ENCODE peak calls at places on chromosome 21, in six cellular contexts. D is fibroblast of lung; X is hepatocyte; K is CD4-positive, alpha-beta T cell; V is ascending aorta; I is WTC11. Y is an unnamed sample.
A peak's percentile ranks its signal among the peaks of the same experiment; 100 is the strongest.

GRCh38 chr21:35408401-35408800 is 359.3 kb upstream of the RUNX1 start:
- DNase-seq in I (no peak), D (peak; percentile 53), X (no peak), V (no peak), K (no peak), Y (no peak)

GRCh38 chr21:19553930-19554615 is 1150.5 kb upstream of the TMPRSS15 start:
- DNase-seq in I (no peak), V (no peak), D (no peak), X (no peak), K (no peak), Y (no peak)

GRCh38 chr21:46661211-46661625 is 25.7 kb downstream of the PRMT2 start:
- DNase-seq in V (no peak), K (peak; percentile 21), D (peak; percentile 80), X (peak; percentile 69), I (peak; percentile 74), Y (no peak)

GRCh38 chr21:36548866-36549265 is 68.9 kb upstream of the CLDN14 start:
- DNase-seq in D (no peak), K (no peak), X (no peak), V (no peak), I (no peak), Y (no peak)

GRCh38 chr21:25626752-25627151 is 12.3 kb upstream of the JAM2 start:
- DNase-seq in D (no peak), X (peak; percentile 22), V (no peak), I (no peak), K (no peak), Y (no peak)

GRCh38 chr21:45975017-45975595 is 6.5 kb upstream of the COL6A1 start:
- DNase-seq in I (peak; percentile 56), D (peak; percentile 63), X (peak; percentile 74), K (no peak), V (no peak), Y (no peak)

GRCh38 chr21:17794631-17795030 is 24.5 kb downstream of the C21orf91 start:
- DNase-seq in D (no peak), V (no peak), X (no peak), K (no peak), I (no peak), Y (no peak)

GRCh38 chr21:38440746-38441145 is 57.5 kb downstream of the ERG start:
- DNase-seq in D (peak; percentile 97), K (no peak), I (no peak), V (no peak), X (peak; percentile 42), Y (no peak)

GRCh38 chr21:17390575-17390974 is 122.3 kb upstream of the CXADR start:
- DNase-seq in D (no peak), K (no peak), X (no peak), V (no peak), I (no peak), Y (no peak)

GRCh38 chr21:39599191-39599966 is 13.4 kb upstream of the B3GALT5 start:
- DNase-seq in D (no peak), I (no peak), K (no peak), V (no peak), X (no peak), Y (no peak)

GRCh38 chr21:31957631-31958030 is 84.8 kb downstream of the HUNK start:
- DNase-seq in I (no peak), X (no peak), D (no peak), V (no peak), K (no peak), Y (no peak)

GRCh38 chr21:31948681-31949080 is 75.9 kb downstream of the HUNK start:
- DNase-seq in I (no peak), K (no peak), V (no peak), X (peak; percentile 58), D (no peak), Y (no peak)

GRCh38 chr21:31952828-31953227 is 80.0 kb downstream of the HUNK start:
- DNase-seq in K (no peak), V (no peak), I (no peak), X (no peak), D (no peak), Y (no peak)
- TF ChIP-seq CTCF in K (no peak), V (no peak), I (no peak), X (no peak), D (no peak), Y (no peak)

DNA sequence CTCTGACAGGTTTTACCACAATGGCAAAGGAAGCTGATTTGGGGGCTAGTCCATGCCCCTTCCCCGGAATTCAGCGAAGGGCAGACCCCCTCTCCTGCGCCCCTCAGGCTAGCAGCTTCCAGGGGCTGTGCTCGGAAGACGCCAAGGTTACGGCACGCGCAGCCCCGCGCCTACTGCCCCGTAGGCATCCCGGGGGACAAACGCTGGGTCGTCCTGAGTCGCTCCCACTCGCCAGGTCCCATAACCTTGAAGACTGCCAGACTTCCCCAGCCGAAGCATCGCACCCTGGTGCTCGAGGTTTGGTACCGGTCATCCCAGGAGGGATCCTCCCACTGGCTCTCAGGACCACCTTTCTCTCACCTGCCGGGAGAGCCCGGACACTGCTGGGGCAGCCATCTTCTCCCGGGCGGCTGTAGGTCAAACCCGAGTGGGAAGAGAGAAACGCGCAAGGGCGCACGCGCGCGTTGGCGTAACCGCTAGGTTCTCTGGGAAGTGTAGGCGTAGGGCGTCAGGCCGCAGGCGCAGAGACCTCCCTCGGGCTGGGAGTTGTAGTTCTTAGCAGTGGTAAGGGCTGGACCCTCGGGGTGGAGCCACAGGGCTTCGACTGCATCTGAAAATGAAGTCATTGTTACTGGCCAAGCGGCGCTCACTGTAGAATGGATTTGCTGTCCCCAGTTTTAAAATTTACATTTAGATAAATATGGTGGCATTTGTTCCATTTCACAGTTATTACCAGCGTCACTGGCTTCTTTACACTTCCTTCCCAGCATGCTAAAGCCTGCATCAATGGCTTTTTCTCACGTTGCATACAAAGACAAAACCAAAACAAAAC is at the start of gene ATP5PO:
- DNase-seq in I (peak; percentile 96), V (peak; percentile 90), X (peak; percentile 99), K (peak; percentile 94), D (peak; percentile 97), Y (peak; percentile 83)
- TF ChIP-seq CTCF in I (no peak), V (no peak), X (no peak), K (no peak), D (no peak), Y (peak; percentile 31)

GRCh38 chr21:41501919-41502318 is 6.0 kb downstream of the TMPRSS2 start:
- DNase-seq in V (no peak), K (no peak), D (peak; percentile 20), I (no peak), X (no peak), Y (no peak)
- TF ChIP-seq CTCF in V (no peak), K (no peak), D (no peak), I (no peak), X (no peak), Y (no peak)

GRCh38 chr21:44752701-44753235 is 41.4 kb upstream of the TSPEAR start:
- DNase-seq in X (peak; percentile 40), K (no peak), I (peak; percentile 5), D (no peak), V (no peak), Y (no peak)

GRCh38 chr21:44757731-44758130 is 43.9 kb downstream of the UBE2G2 start:
- DNase-seq in D (no peak), V (no peak), K (no peak), I (peak; percentile 5), X (no peak), Y (no peak)

GRCh38 chr21:44753357-44753756 is 42.0 kb upstream of the TSPEAR start:
- DNase-seq in V (no peak), D (no peak), K (no peak), I (peak; percentile 8), X (no peak), Y (no peak)

GRCh38 chr21:44756416-44757185 is 45.0 kb downstream of the UBE2G2 start:
- DNase-seq in K (no peak), D (no peak), I (peak; percentile 5), X (no peak), V (no peak), Y (no peak)

DNA sequence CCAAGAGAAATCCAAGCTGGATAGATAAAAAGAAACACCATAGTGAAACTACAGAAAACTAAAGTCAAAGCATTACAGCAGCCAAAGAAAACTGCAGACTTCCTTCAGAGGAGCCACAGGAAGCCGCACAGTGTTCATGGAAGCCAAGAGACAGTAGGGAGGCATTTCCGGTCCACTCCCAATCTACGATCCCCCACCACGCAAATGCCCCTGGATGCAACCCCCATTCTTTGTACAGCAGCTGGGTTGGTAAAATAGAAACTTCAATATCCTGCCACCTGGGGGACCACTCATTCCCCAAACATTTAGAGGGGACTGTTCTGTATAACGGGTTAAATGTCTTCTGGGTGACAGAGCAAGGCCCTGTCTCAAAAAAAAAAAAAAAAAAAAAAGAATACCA is 43.9 kb upstream of the TSPEAR start:
- DNase-seq in V (no peak), D (no peak), K (no peak), X (no peak), I (no peak), Y (no peak)
- TF ChIP-seq CTCF in V (no peak), D (peak; percentile 23), K (no peak), X (no peak), I (no peak), Y (no peak)

GRCh38 chr21:26759731-26760130 is 85.5 kb downstream of the ADAMTS1 start:
- DNase-seq in K (no peak), X (no peak), V (no peak), D (no peak), I (no peak), Y (no peak)

GRCh38 chr21:26754853-26755252 is 90.4 kb downstream of the ADAMTS1 start:
- DNase-seq in I (no peak), V (no peak), D (no peak), K (no peak), X (no peak), Y (no peak)

GRCh38 chr21:26761174-26761915 is 83.9 kb downstream of the ADAMTS1 start:
- DNase-seq in V (no peak), K (no peak), X (no peak), D (no peak), I (no peak), Y (no peak)

GRCh38 chr21:26756491-26757159 is 88.6 kb downstream of the ADAMTS1 start:
- DNase-seq in I (no peak), D (peak; percentile 81), V (no peak), K (no peak), X (no peak), Y (no peak)

DNA sequence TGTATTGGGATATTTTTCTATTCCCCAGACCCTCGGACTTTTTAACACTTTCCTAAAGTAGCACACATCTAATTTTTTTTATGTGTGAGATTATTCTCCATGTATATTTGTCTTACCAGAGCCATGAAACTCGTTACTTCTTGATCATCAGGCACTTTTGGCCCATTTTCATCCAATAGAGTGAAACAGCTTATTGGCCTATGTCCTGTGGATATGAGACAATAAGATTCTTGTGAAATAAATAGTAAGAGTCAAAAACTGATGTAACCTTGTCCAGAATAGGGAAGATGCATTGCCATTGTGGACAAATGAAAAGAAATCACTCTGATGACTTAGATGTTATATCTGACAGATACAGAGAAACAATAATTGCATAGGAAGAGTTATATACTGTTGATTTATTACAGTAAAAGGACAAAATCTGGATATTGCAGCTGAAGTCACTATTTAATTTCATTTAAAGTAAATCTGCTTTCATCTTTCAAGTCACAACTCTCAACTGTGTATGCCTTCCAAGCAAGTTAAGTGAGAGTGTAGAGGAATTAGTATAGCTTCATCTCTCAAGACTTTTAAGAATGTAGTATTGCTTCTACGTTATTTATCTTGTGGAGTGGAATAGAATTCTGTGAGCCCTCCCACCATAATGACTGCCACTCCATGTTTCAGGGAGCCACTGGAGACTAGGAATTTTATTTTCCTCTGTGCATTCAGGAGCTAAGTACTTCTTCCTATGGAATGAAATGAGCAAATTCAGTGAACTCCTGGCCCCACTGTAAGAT is 86.9 kb downstream of the ADAMTS1 start:
- DNase-seq in X (no peak), D (peak; percentile 4), I (no peak), V (no peak), K (no peak), Y (no peak)
- TF ChIP-seq CTCF in X (no peak), D (no peak), I (no peak), V (no peak), K (no peak), Y (no peak)

Y was measured in esophagus squamous epithelium.